ENCODE peak calls at places on chromosomes 5 and 9, in four cellular contexts. H is brain microvascular endothelial cell, N is transverse colon, F is B cell. A is an unnamed sample.

GRCh38 chr5:160287378-160288051 is 24.8 kb downstream of the CCNJL start:
- DNase-seq in H (peak; percentile 11), N (peak; percentile 54), F (no peak), A (no peak)

GRCh38 chr5:165525268-165525667 is 2019.8 kb downstream of the MAT2B start:
- DNase-seq in H (peak; percentile 5), N (no peak), F (no peak), A (no peak)

GRCh38 chr5:79109527-79110492 is 1.8 kb upstream of the BHMT start:
- DNase-seq in H (no peak), N (no peak), F (peak; percentile 48), A (peak; percentile 68)

GRCh38 chr5:151615431-151615830 is 24.3 kb upstream of the FAT2 start:
- DNase-seq in H (no peak), N (no peak), F (no peak), A (peak; percentile 51)

GRCh38 chr9:131469369-131469768 is 33.3 kb upstream of the POMT1 start:
- DNase-seq in H (no peak), N (no peak), F (no peak), A (no peak)

GRCh38 chr5:135221187-135221473 is 177.9 kb downstream of the MACROH2A1 start:
- DNase-seq in H (no peak), N (no peak), F (no peak), A (no peak)

GRCh38 chr9:38331141-38331540 is 61.4 kb upstream of the ALDH1B1 start:
- DNase-seq in H (no peak), N (no peak), F (no peak), A (no peak)

GRCh38 chr5:9559965-9560364 is 14.1 kb upstream of the SEMA5A start:
- DNase-seq in H (no peak), N (no peak), F (no peak), A (no peak)

GRCh38 chr9:68896495-68896894 is 117.4 kb downstream of the PRKACG start:
- DNase-seq in H (peak; percentile 0), N (no peak), F (no peak), A (no peak)

GRCh38 chr5:541148-541887 is 17.1 kb upstream of the SLC9A3 start:
- DNase-seq in H (no peak), N (peak; percentile 7), F (no peak), A (peak; percentile 28)

GRCh38 chr9:32344551-32345182 is 39.8 kb upstream of the ACO1 start:
- DNase-seq in H (peak; percentile 16), N (no peak), F (no peak), A (no peak)

GRCh38 chr5:153168226-153168625 is 322.2 kb upstream of the GRIA1 start:
- DNase-seq in H (no peak), N (no peak), F (no peak), A (no peak)

GRCh38 chr5:106142131-106142530 is 1528.6 kb downstream of the EFNA5 start:
- DNase-seq in H (no peak), N (no peak), F (no peak), A (no peak)

GRCh38 chr9:8916771-8917170 is 1117.2 kb upstream of the DMAC1 start:
- DNase-seq in H (no peak), N (no peak), F (no peak), A (no peak)

GRCh38 chr9:129401623-129402340 is 219.1 kb downstream of the C9orf50 start:
- DNase-seq in H (no peak), N (no peak), F (no peak), A (no peak)

GRCh38 chr5:66830636-66831035 is 234.4 kb downstream of the MAST4 start:
- DNase-seq in H (no peak), N (no peak), F (no peak), A (no peak)

GRCh38 chr5:57598756-57599155 is 116.1 kb upstream of the ACTBL2 start:
- DNase-seq in H (peak; percentile 85), N (no peak), F (no peak), A (peak; percentile 5)

GRCh38 chr9:8903077-8903476 is 1103.5 kb upstream of the DMAC1 start:
- DNase-seq in H (no peak), N (no peak), F (no peak), A (no peak)

GRCh38 chr5:1537166-1538154 is 13.7 kb upstream of the LPCAT1 start:
- DNase-seq in H (no peak), N (no peak), F (no peak), A (no peak)

GRCh38 chr5:62579761-62580160 is 1.1 kb downstream of the LRRC70 start:
- DNase-seq in H (no peak), N (no peak), F (no peak), A (no peak)

GRCh38 chr5:153658606-153659005 is 168.1 kb downstream of the GRIA1 start:
- DNase-seq in H (no peak), N (no peak), F (no peak), A (no peak)

GRCh38 chr9:121067655-121068054 is 7.1 kb upstream of the CNTRL start:
- DNase-seq in H (no peak), N (no peak), F (no peak), A (no peak)

GRCh38 chr5:31982661-31983060 is 191.5 kb downstream of the GOLPH3 start:
- DNase-seq in H (no peak), N (no peak), F (no peak), A (no peak)

GRCh38 chr9:117763314-117763713 is 59.1 kb downstream of the TLR4 start:
- DNase-seq in H (peak; percentile 69), N (no peak), F (no peak), A (peak; percentile 20)

GRCh38 chr5:98309785-98310566 is 463.5 kb upstream of the RGMB start:
- DNase-seq in H (peak; percentile 99), N (no peak), F (no peak), A (peak; percentile 10)

GRCh38 chr5:145967296-145967695 is 30.9 kb downstream of the SH3RF2 start:
- DNase-seq in H (no peak), N (no peak), F (no peak), A (no peak)

GRCh38 chr5:143106175-143106574 is 297.3 kb downstream of the NR3C1 start:
- DNase-seq in H (peak; percentile 16), N (no peak), F (no peak), A (no peak)
- TF ChIP-seq CTCF in H (peak; percentile 40), N (no peak), F (no peak), A (no peak)

DNA sequence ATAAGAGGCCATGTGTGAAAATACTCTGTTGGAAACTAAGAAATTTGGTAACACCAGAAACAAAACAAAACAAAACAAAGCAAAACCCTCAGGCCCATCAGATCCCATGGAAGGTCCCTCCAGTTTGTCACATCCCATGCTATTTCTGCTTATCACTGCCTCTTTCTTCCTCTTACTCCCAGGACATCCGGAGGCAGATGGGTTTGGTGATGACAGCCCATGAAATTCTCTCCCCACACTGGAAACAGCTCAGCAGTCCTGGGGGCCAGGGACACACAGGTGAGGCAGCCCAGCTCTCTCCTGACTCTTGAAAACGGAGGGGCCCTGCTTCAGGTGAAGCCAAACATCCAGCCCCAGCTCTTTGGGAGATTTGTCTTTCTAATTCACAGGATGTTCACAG is 63.2 kb downstream of the NRG2 start:
- DNase-seq in H (no peak), N (no peak), F (no peak), A (no peak)
- TF ChIP-seq CTCF in H (no peak), N (no peak), F (no peak), A (no peak)

DNA sequence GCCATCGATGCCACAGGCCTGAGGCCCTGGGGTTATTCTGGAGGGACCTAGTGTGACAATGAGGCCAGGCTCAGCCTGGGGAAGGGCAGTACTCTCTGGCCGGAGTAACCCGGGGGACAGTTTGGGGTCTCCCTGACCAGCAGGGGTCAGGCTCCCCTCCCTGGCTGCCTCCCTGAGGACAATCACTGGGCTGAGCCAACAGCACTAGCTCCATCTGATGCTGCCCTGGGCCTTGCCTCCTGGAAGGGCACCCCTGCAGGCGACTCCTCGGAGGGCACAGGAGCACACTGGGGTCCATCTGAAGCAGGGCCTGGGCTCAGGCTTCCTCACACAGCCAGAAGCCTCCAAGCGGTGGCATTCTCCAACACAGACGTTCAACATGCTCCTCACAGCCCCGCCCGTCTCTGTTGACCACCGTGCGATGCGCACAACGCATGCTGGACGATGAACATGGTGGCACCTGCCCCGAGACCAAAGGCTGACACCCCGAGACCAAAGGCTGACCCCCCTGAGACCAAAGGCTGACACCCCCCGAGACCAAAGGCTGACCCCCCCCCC is 68.3 kb downstream of the ADAMTS2 start:
- DNase-seq in H (no peak), N (no peak), F (no peak), A (no peak)
- TF ChIP-seq CTCF in H (peak; percentile 36), N (no peak), F (no peak), A (no peak)

GRCh38 chr5:149902177-149902576 is 42.4 kb downstream of the PDE6A start:
- DNase-seq in H (no peak), N (no peak), F (no peak), A (no peak)
- TF ChIP-seq CTCF in H (peak; percentile 36), N (no peak), F (no peak), A (no peak)

DNA sequence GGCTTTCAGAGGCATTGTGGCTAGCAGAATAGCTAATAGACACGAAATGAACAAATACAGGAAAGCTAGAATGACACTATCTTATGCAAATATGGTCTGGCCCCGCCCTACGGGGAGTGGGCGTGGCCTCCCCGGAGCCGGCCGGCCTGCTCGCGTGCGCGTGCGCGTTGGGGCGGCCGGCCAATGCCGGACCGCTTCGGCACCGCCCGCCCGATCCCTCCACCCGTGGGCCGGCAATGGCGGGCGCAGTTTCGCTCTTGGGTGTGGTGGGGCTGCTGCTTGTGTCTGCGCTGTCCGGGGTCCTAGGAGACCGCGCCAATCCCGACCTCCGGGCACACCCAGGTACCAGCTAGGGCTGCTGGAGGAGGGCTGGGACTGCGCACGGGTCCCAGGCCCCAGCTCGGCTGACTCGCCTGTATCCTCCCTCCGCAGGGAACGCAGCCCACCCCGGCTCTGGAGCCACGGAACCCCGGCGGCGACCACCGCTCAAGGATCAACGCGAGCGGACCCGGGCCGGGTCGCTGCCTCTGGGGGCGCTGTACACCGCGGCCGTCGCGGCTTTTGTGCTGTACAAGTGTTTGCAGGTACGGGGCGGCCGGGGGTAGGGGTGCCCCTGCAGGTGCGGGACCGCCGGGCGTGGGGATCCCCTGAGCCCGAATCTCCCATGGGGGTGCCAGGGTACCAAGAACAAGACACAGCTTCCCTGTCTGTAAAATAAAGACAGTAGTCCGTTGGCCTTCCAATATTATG is at the start of gene CCDC107:
- DNase-seq in H (peak; percentile 51), N (peak; percentile 88), F (peak; percentile 96), A (peak; percentile 82)
- TF ChIP-seq CTCF in H (peak; percentile 68), N (peak; percentile 49), F (peak; percentile 95), A (peak; percentile 96)

GRCh38 chr9:14400658-14400995 is 86.7 kb upstream of the NFIB start:
- DNase-seq in H (peak; percentile 75), N (peak; percentile 7), F (no peak), A (no peak)
- TF ChIP-seq CTCF in H (peak; percentile 69), N (peak; percentile 21), F (no peak), A (no peak)

DNA sequence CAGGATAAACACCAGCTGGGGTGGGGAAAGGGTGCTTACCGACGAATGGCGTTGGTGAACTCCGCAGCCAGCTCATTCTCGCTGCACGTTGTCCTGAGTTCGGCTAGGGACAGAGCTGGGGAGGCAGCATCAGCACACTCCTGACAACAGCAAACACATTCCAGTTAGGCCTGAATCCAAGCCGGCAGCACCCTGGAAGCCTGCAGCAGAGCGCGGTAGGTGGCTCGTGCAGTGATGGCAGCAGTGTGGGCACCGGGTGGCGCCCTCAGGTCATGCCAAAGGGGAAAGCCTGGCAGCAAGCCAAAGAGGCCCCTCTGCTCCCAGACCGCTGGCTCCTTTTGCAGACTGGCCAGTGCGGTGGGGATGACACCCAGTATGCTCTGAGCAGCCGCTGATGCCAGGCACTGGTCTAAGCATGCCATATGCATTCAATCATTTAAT is 66.9 kb downstream of the DCP2 start:
- DNase-seq in H (no peak), N (no peak), F (no peak), A (peak; percentile 59)
- TF ChIP-seq CTCF in H (no peak), N (no peak), F (no peak), A (peak; percentile 63)

A was measured in activated CD8-positive, alpha-beta T cell treated with anti-CD3 and anti-CD28 coated beads for 36 hours.